ENCODE peak calls at places on chromosomes 5 and 9, in ten cellular contexts. One of them, this sample, is unnamed.

GRCh38 chr5:80569961-80570786 is at the start of gene ANKRD34B:
- DNase-seq in T-helper 17 cell: no peak
- DNase-seq in HAP-1: peak; percentile 68
- DNase-seq in T-helper 9 cell: no peak
- DNase-seq in iPS-NIHi11: peak; percentile 83
- DNase-seq in left kidney: peak; percentile 78
- DNase-seq in HTR-8/SVneo: peak; percentile 31
- DNase-seq in AG04450: no peak
- DNase-seq in ascending aorta: no peak
- DNase-seq in activated T-helper 1 cell treated with Interleukin-2 at 50 U/mL for 16 hours: no peak
- DNase-seq in this sample: peak; percentile 83

GRCh38 chr5:190366-191035 is 794 bp upstream of the LRRC14B start:
- DNase-seq in T-helper 17 cell: no peak
- DNase-seq in HAP-1: no peak
- DNase-seq in T-helper 9 cell: no peak
- DNase-seq in iPS-NIHi11: no peak
- DNase-seq in left kidney: peak; percentile 51
- DNase-seq in HTR-8/SVneo: no peak
- DNase-seq in AG04450: no peak
- DNase-seq in ascending aorta: no peak
- DNase-seq in activated T-helper 1 cell treated with Interleukin-2 at 50 U/mL for 16 hours: no peak
- DNase-seq in this sample: no peak

GRCh38 chr9:93185261-93186150 is 1.6 kb downstream of the WNK2 start:
- DNase-seq in T-helper 17 cell: no peak
- DNase-seq in HAP-1: peak; percentile 41
- DNase-seq in T-helper 9 cell: no peak
- DNase-seq in iPS-NIHi11: peak; percentile 68
- DNase-seq in left kidney: peak; percentile 47
- DNase-seq in HTR-8/SVneo: no peak
- DNase-seq in AG04450: no peak
- DNase-seq in ascending aorta: no peak
- DNase-seq in activated T-helper 1 cell treated with Interleukin-2 at 50 U/mL for 16 hours: no peak
- DNase-seq in this sample: peak; percentile 49

GRCh38 chr9:72476617-72477375 is 44.6 kb upstream of the TMC1 start:
- DNase-seq in T-helper 17 cell: no peak
- DNase-seq in HAP-1: no peak
- DNase-seq in T-helper 9 cell: no peak
- DNase-seq in iPS-NIHi11: peak; percentile 46
- DNase-seq in left kidney: no peak
- DNase-seq in HTR-8/SVneo: peak; percentile 40
- DNase-seq in AG04450: no peak
- DNase-seq in ascending aorta: no peak
- DNase-seq in activated T-helper 1 cell treated with Interleukin-2 at 50 U/mL for 16 hours: no peak
- DNase-seq in this sample: peak; percentile 83

GRCh38 chr5:175478384-175479124 is at the start of gene SFXN1:
- DNase-seq in T-helper 17 cell: peak; percentile 60
- DNase-seq in HAP-1: peak; percentile 85
- DNase-seq in T-helper 9 cell: peak; percentile 57
- DNase-seq in iPS-NIHi11: peak; percentile 99
- DNase-seq in left kidney: peak; percentile 92
- DNase-seq in HTR-8/SVneo: peak; percentile 85
- DNase-seq in AG04450: no peak
- DNase-seq in ascending aorta: peak; percentile 9
- DNase-seq in activated T-helper 1 cell treated with Interleukin-2 at 50 U/mL for 16 hours: peak; percentile 72
- DNase-seq in this sample: peak; percentile 95

GRCh38 chr9:71506821-71507220 is 261.5 kb downstream of the CEMIP2 start:
- DNase-seq in T-helper 17 cell: no peak
- DNase-seq in HAP-1: no peak
- DNase-seq in T-helper 9 cell: no peak
- DNase-seq in iPS-NIHi11: no peak
- DNase-seq in left kidney: no peak
- DNase-seq in HTR-8/SVneo: no peak
- DNase-seq in AG04450: no peak
- DNase-seq in ascending aorta: no peak
- DNase-seq in activated T-helper 1 cell treated with Interleukin-2 at 50 U/mL for 16 hours: no peak
- DNase-seq in this sample: no peak

GRCh38 chr5:160009591-160009989 is 651 bp downstream of the TTC1 start:
- DNase-seq in T-helper 17 cell: no peak
- DNase-seq in HAP-1: no peak
- DNase-seq in T-helper 9 cell: peak; percentile 5
- DNase-seq in iPS-NIHi11: no peak
- DNase-seq in left kidney: no peak
- DNase-seq in HTR-8/SVneo: no peak
- DNase-seq in AG04450: no peak
- DNase-seq in ascending aorta: no peak
- DNase-seq in activated T-helper 1 cell treated with Interleukin-2 at 50 U/mL for 16 hours: no peak
- DNase-seq in this sample: no peak

GRCh38 chr9:15155826-15156225 is 151.2 kb downstream of the TTC39B start:
- DNase-seq in T-helper 17 cell: no peak
- DNase-seq in HAP-1: no peak
- DNase-seq in T-helper 9 cell: no peak
- DNase-seq in iPS-NIHi11: no peak
- DNase-seq in left kidney: peak; percentile 73
- DNase-seq in HTR-8/SVneo: no peak
- DNase-seq in AG04450: no peak
- DNase-seq in ascending aorta: no peak
- DNase-seq in activated T-helper 1 cell treated with Interleukin-2 at 50 U/mL for 16 hours: no peak
- DNase-seq in this sample: peak; percentile 83

GRCh38 chr9:69044226-69045219 is 9.0 kb downstream of the FXN start:
- DNase-seq in T-helper 17 cell: no peak
- DNase-seq in HAP-1: no peak
- DNase-seq in T-helper 9 cell: no peak
- DNase-seq in iPS-NIHi11: peak; percentile 43
- DNase-seq in left kidney: peak; percentile 76
- DNase-seq in HTR-8/SVneo: peak; percentile 51
- DNase-seq in AG04450: no peak
- DNase-seq in ascending aorta: no peak
- DNase-seq in activated T-helper 1 cell treated with Interleukin-2 at 50 U/mL for 16 hours: no peak
- DNase-seq in this sample: peak; percentile 28

GRCh38 chr5:146368137-146368536 is 29.5 kb downstream of the POU4F3 start:
- DNase-seq in T-helper 17 cell: no peak
- DNase-seq in HAP-1: no peak
- DNase-seq in T-helper 9 cell: no peak
- DNase-seq in iPS-NIHi11: no peak
- DNase-seq in left kidney: no peak
- DNase-seq in HTR-8/SVneo: no peak
- DNase-seq in AG04450: no peak
- DNase-seq in ascending aorta: no peak
- DNase-seq in activated T-helper 1 cell treated with Interleukin-2 at 50 U/mL for 16 hours: no peak
- DNase-seq in this sample: no peak

GRCh38 chr9:132192728-132193127 is 30.9 kb downstream of the NTNG2 start:
- DNase-seq in T-helper 17 cell: no peak
- DNase-seq in HAP-1: no peak
- DNase-seq in T-helper 9 cell: no peak
- DNase-seq in iPS-NIHi11: no peak
- DNase-seq in left kidney: peak; percentile 34
- DNase-seq in HTR-8/SVneo: no peak
- DNase-seq in AG04450: peak; percentile 6
- DNase-seq in ascending aorta: no peak
- DNase-seq in activated T-helper 1 cell treated with Interleukin-2 at 50 U/mL for 16 hours: no peak
- DNase-seq in this sample: peak; percentile 90

GRCh38 chr9:16241231-16241630 is 629.2 kb downstream of the BNC2 start:
- DNase-seq in T-helper 17 cell: no peak
- DNase-seq in HAP-1: no peak
- DNase-seq in T-helper 9 cell: no peak
- DNase-seq in iPS-NIHi11: no peak
- DNase-seq in left kidney: no peak
- DNase-seq in HTR-8/SVneo: no peak
- DNase-seq in AG04450: peak; percentile 32
- DNase-seq in ascending aorta: no peak
- DNase-seq in activated T-helper 1 cell treated with Interleukin-2 at 50 U/mL for 16 hours: no peak
- DNase-seq in this sample: no peak

GRCh38 chr5:76608833-76609232 is 14.4 kb downstream of the F2RL2 start:
- DNase-seq in T-helper 17 cell: no peak
- DNase-seq in HAP-1: no peak
- DNase-seq in T-helper 9 cell: no peak
- DNase-seq in iPS-NIHi11: no peak
- DNase-seq in left kidney: peak; percentile 45
- DNase-seq in HTR-8/SVneo: no peak
- DNase-seq in AG04450: peak; percentile 79
- DNase-seq in ascending aorta: no peak
- DNase-seq in activated T-helper 1 cell treated with Interleukin-2 at 50 U/mL for 16 hours: no peak
- DNase-seq in this sample: no peak

GRCh38 chr9:6049798-6050197 is 34.4 kb upstream of the RANBP6 start:
- DNase-seq in T-helper 17 cell: no peak
- DNase-seq in HAP-1: peak; percentile 28
- DNase-seq in T-helper 9 cell: no peak
- DNase-seq in iPS-NIHi11: peak; percentile 30
- DNase-seq in left kidney: no peak
- DNase-seq in HTR-8/SVneo: no peak
- DNase-seq in AG04450: no peak
- DNase-seq in ascending aorta: no peak
- DNase-seq in activated T-helper 1 cell treated with Interleukin-2 at 50 U/mL for 16 hours: no peak
- DNase-seq in this sample: peak; percentile 50

GRCh38 chr5:168318237-168318636 is 26.8 kb downstream of the WWC1 start:
- DNase-seq in T-helper 17 cell: no peak
- DNase-seq in HAP-1: no peak
- DNase-seq in T-helper 9 cell: no peak
- DNase-seq in iPS-NIHi11: no peak
- DNase-seq in left kidney: no peak
- DNase-seq in HTR-8/SVneo: no peak
- DNase-seq in AG04450: no peak
- DNase-seq in ascending aorta: no peak
- DNase-seq in activated T-helper 1 cell treated with Interleukin-2 at 50 U/mL for 16 hours: no peak
- DNase-seq in this sample: no peak

GRCh38 chr5:82540301-82540700 is 262.1 kb upstream of the RPS23 start:
- DNase-seq in T-helper 17 cell: no peak
- DNase-seq in HAP-1: no peak
- DNase-seq in T-helper 9 cell: no peak
- DNase-seq in iPS-NIHi11: no peak
- DNase-seq in left kidney: no peak
- DNase-seq in HTR-8/SVneo: no peak
- DNase-seq in AG04450: no peak
- DNase-seq in ascending aorta: no peak
- DNase-seq in activated T-helper 1 cell treated with Interleukin-2 at 50 U/mL for 16 hours: no peak
- DNase-seq in this sample: no peak

GRCh38 chr9:110116543-110116885 is 91.4 kb downstream of the C9orf152 start:
- DNase-seq in T-helper 17 cell: no peak
- DNase-seq in HAP-1: no peak
- DNase-seq in T-helper 9 cell: no peak
- DNase-seq in iPS-NIHi11: no peak
- DNase-seq in left kidney: peak; percentile 49
- DNase-seq in HTR-8/SVneo: peak; percentile 81
- DNase-seq in AG04450: peak; percentile 84
- DNase-seq in ascending aorta: no peak
- DNase-seq in activated T-helper 1 cell treated with Interleukin-2 at 50 U/mL for 16 hours: no peak
- DNase-seq in this sample: peak; percentile 48

GRCh38 chr9:124443625-124444024 is 6.6 kb upstream of the ADGRD2 start:
- DNase-seq in T-helper 17 cell: no peak
- DNase-seq in HAP-1: no peak
- DNase-seq in T-helper 9 cell: no peak
- DNase-seq in iPS-NIHi11: no peak
- DNase-seq in left kidney: no peak
- DNase-seq in HTR-8/SVneo: no peak
- DNase-seq in AG04450: no peak
- DNase-seq in ascending aorta: no peak
- DNase-seq in activated T-helper 1 cell treated with Interleukin-2 at 50 U/mL for 16 hours: no peak
- DNase-seq in this sample: no peak

GRCh38 chr5:175059687-175060194 is 335.4 kb downstream of the MSX2 start:
- DNase-seq in T-helper 17 cell: no peak
- DNase-seq in HAP-1: peak; percentile 16
- DNase-seq in T-helper 9 cell: no peak
- DNase-seq in iPS-NIHi11: peak; percentile 84
- DNase-seq in left kidney: peak; percentile 87
- DNase-seq in HTR-8/SVneo: peak; percentile 13
- DNase-seq in AG04450: peak; percentile 13
- DNase-seq in ascending aorta: no peak
- DNase-seq in activated T-helper 1 cell treated with Interleukin-2 at 50 U/mL for 16 hours: no peak
- DNase-seq in this sample: peak; percentile 63

GRCh38 chr5:140361901-140362300 is 1.9 kb downstream of the SLC4A9 start:
- DNase-seq in T-helper 17 cell: no peak
- DNase-seq in HAP-1: no peak
- DNase-seq in T-helper 9 cell: no peak
- DNase-seq in iPS-NIHi11: no peak
- DNase-seq in left kidney: no peak
- DNase-seq in HTR-8/SVneo: no peak
- DNase-seq in AG04450: no peak
- DNase-seq in ascending aorta: no peak
- DNase-seq in activated T-helper 1 cell treated with Interleukin-2 at 50 U/mL for 16 hours: no peak
- DNase-seq in this sample: no peak

GRCh38 chr5:35622974-35623373 is 5.3 kb downstream of the SPEF2 start:
- DNase-seq in T-helper 17 cell: no peak
- DNase-seq in HAP-1: no peak
- DNase-seq in T-helper 9 cell: no peak
- DNase-seq in iPS-NIHi11: no peak
- DNase-seq in left kidney: no peak
- DNase-seq in HTR-8/SVneo: no peak
- DNase-seq in AG04450: no peak
- DNase-seq in ascending aorta: no peak
- DNase-seq in activated T-helper 1 cell treated with Interleukin-2 at 50 U/mL for 16 hours: no peak
- DNase-seq in this sample: no peak

GRCh38 chr9:133254471-133254870 is 20.5 kb downstream of the ABO start:
- DNase-seq in T-helper 17 cell: no peak
- DNase-seq in HAP-1: no peak
- DNase-seq in T-helper 9 cell: no peak
- DNase-seq in iPS-NIHi11: no peak
- DNase-seq in left kidney: no peak
- DNase-seq in HTR-8/SVneo: no peak
- DNase-seq in AG04450: no peak
- DNase-seq in ascending aorta: no peak
- DNase-seq in activated T-helper 1 cell treated with Interleukin-2 at 50 U/mL for 16 hours: no peak
- DNase-seq in this sample: no peak

GRCh38 chr5:179827684-179828083 is 7.0 kb downstream of the SQSTM1 start:
- DNase-seq in T-helper 17 cell: no peak
- DNase-seq in HAP-1: no peak
- DNase-seq in T-helper 9 cell: no peak
- DNase-seq in iPS-NIHi11: no peak
- DNase-seq in left kidney: no peak
- DNase-seq in HTR-8/SVneo: no peak
- DNase-seq in AG04450: no peak
- DNase-seq in ascending aorta: no peak
- DNase-seq in activated T-helper 1 cell treated with Interleukin-2 at 50 U/mL for 16 hours: no peak
- DNase-seq in this sample: no peak

GRCh38 chr5:63563008-63563917 is 399.0 kb downstream of the HTR1A start:
- DNase-seq in T-helper 17 cell: no peak
- DNase-seq in HAP-1: no peak
- DNase-seq in T-helper 9 cell: no peak
- DNase-seq in iPS-NIHi11: no peak
- DNase-seq in left kidney: peak; percentile 18
- DNase-seq in HTR-8/SVneo: no peak
- DNase-seq in AG04450: no peak
- DNase-seq in ascending aorta: no peak
- DNase-seq in activated T-helper 1 cell treated with Interleukin-2 at 50 U/mL for 16 hours: no peak
- DNase-seq in this sample: no peak

GRCh38 chr9:17191095-17191494 is 56.3 kb downstream of the CNTLN start:
- DNase-seq in T-helper 17 cell: no peak
- DNase-seq in HAP-1: no peak
- DNase-seq in T-helper 9 cell: no peak
- DNase-seq in iPS-NIHi11: no peak
- DNase-seq in left kidney: peak; percentile 18
- DNase-seq in HTR-8/SVneo: peak; percentile 13
- DNase-seq in AG04450: no peak
- DNase-seq in ascending aorta: no peak
- DNase-seq in activated T-helper 1 cell treated with Interleukin-2 at 50 U/mL for 16 hours: no peak
- DNase-seq in this sample: peak; percentile 29

GRCh38 chr5:73104326-73104725 is 16.0 kb upstream of the TMEM171 start:
- DNase-seq in T-helper 17 cell: no peak
- DNase-seq in HAP-1: no peak
- DNase-seq in T-helper 9 cell: no peak
- DNase-seq in iPS-NIHi11: no peak
- DNase-seq in left kidney: no peak
- DNase-seq in HTR-8/SVneo: no peak
- DNase-seq in AG04450: no peak
- DNase-seq in ascending aorta: no peak
- DNase-seq in activated T-helper 1 cell treated with Interleukin-2 at 50 U/mL for 16 hours: no peak
- DNase-seq in this sample: peak; percentile 98

GRCh38 chr9:121840838-121841760 is 189.7 kb downstream of the DAB2IP start:
- DNase-seq in T-helper 17 cell: no peak
- DNase-seq in HAP-1: no peak
- DNase-seq in T-helper 9 cell: no peak
- DNase-seq in iPS-NIHi11: no peak
- DNase-seq in left kidney: peak; percentile 88
- DNase-seq in HTR-8/SVneo: no peak
- DNase-seq in AG04450: no peak
- DNase-seq in ascending aorta: no peak
- DNase-seq in activated T-helper 1 cell treated with Interleukin-2 at 50 U/mL for 16 hours: no peak
- DNase-seq in this sample: no peak

GRCh38 chr9:116945817-116946216 is 258.7 kb downstream of the TRIM32 start:
- DNase-seq in T-helper 17 cell: no peak
- DNase-seq in HAP-1: no peak
- DNase-seq in T-helper 9 cell: no peak
- DNase-seq in iPS-NIHi11: no peak
- DNase-seq in left kidney: no peak
- DNase-seq in HTR-8/SVneo: no peak
- DNase-seq in AG04450: no peak
- DNase-seq in ascending aorta: no peak
- DNase-seq in activated T-helper 1 cell treated with Interleukin-2 at 50 U/mL for 16 hours: no peak
- DNase-seq in this sample: no peak